ENCODE peak calls at places on chromosomes 3 and 15, in six cellular contexts. Q is K562, X is A549, A is HepG2, G is NB4, D is GM12878. N is an unnamed sample.

GRCh38 chr15:54618120-54618519 is 578.6 kb downstream of the RSL24D1 start:
- DNase-seq in Q (no peak), X (no peak), A (peak), G (no peak), D (no peak), N (no peak)

GRCh38 chr3:122005033-122005565 is 16.9 kb downstream of the ILDR1 start:
- DNase-seq in Q (peak), X (no peak), A (no peak), G (peak), D (peak), N (no peak)

GRCh38 chr3:98556164-98557130 is 24.7 kb downstream of the GPR15 start:
- DNase-seq in Q (no peak), X (no peak), A (no peak), G (no peak), D (peak), N (no peak)

GRCh38 chr15:68609618-68610017 is 30.8 kb downstream of the CORO2B start:
- DNase-seq in Q (no peak), X (no peak), A (no peak), G (peak), D (no peak), N (no peak)

GRCh38 chr3:64308931-64309330 is 83.7 kb upstream of the PRICKLE2 start:
- DNase-seq in Q (no peak), X (no peak), A (no peak), G (no peak), D (no peak), N (no peak)

GRCh38 chr3:179146911-179147570 is 1.1 kb upstream of the PIK3CA start:
- DNase-seq in Q (peak), X (peak), A (peak), G (peak), D (peak), N (peak)

GRCh38 chr15:68616397-68616796 is 37.6 kb downstream of the CORO2B start:
- DNase-seq in Q (no peak), X (no peak), A (no peak), G (peak), D (no peak), N (no peak)

GRCh38 chr15:57772223-57772957 is 65.9 kb downstream of the POLR2M start:
- DNase-seq in Q (no peak), X (no peak), A (no peak), G (peak), D (no peak), N (no peak)

GRCh38 chr3:100993309-100993708 is at the start of gene ABI3BP:
- DNase-seq in Q (no peak), X (peak), A (no peak), G (peak), D (no peak), N (peak)

GRCh38 chr3:87413821-87414220 is 137.4 kb upstream of the POU1F1 start:
- DNase-seq in Q (no peak), X (no peak), A (no peak), G (no peak), D (no peak), N (no peak)

GRCh38 chr3:61530355-61530754 is 31.0 kb upstream of the PTPRG start:
- DNase-seq in Q (no peak), X (no peak), A (peak), G (peak), D (no peak), N (peak)

GRCh38 chr3:112778298-112779008 is 68.2 kb downstream of the CD200R1L start:
- DNase-seq in Q (no peak), X (no peak), A (no peak), G (peak), D (no peak), N (no peak)

GRCh38 chr15:100635406-100636071 is 33.1 kb downstream of the ASB7 start:
- DNase-seq in Q (no peak), X (no peak), A (no peak), G (no peak), D (no peak), N (peak)

GRCh38 chr15:67732994-67733393 is 92.3 kb upstream of the SKOR1 start:
- DNase-seq in Q (no peak), X (no peak), A (no peak), G (no peak), D (no peak), N (no peak)

GRCh38 chr3:59759298-59760169 is 709.7 kb upstream of the CFAP20DC start:
- DNase-seq in Q (no peak), X (no peak), A (peak), G (no peak), D (no peak), N (no peak)
- TF ChIP-seq MYC in Q (no peak), X (no peak), A (no peak), G (no peak), D (no peak), N (no peak)

GRCh38 chr3:131026321-131027151 is at the start of the genes ASTE1 and NEK11:
- DNase-seq in Q (peak), X (peak), A (peak), G (peak), D (peak), N (peak)
- TF ChIP-seq POLR2A in Q (peak), X (peak), A (peak), G (peak), D (peak), N (peak)

GRCh38 chr3:106842151-106842550 is 535.1 kb upstream of the CCDC54 start:
- DNase-seq in Q (no peak), X (no peak), A (no peak), G (no peak), D (no peak), N (no peak)
- TF ChIP-seq MYC in Q (no peak), X (no peak), A (no peak), G (no peak), D (no peak), N (no peak)

GRCh38 chr3:48244462-48244861 is 3.6 kb downstream of the ZNF589 start:
- DNase-seq in Q (no peak), X (no peak), A (no peak), G (no peak), D (no peak), N (no peak)

GRCh38 chr3:48243886-48244285 is 3.0 kb downstream of the ZNF589 start:
- DNase-seq in Q (no peak), X (no peak), A (no peak), G (no peak), D (no peak), N (no peak)

GRCh38 chr3:48240000-48240710 is 749 bp upstream of the ZNF589 start:
- DNase-seq in Q (no peak), X (no peak), A (no peak), G (no peak), D (no peak), N (no peak)

GRCh38 chr3:48238506-48239085 is 2.3 kb upstream of the ZNF589 start:
- DNase-seq in Q (no peak), X (no peak), A (no peak), G (no peak), D (no peak), N (no peak)

DNA sequence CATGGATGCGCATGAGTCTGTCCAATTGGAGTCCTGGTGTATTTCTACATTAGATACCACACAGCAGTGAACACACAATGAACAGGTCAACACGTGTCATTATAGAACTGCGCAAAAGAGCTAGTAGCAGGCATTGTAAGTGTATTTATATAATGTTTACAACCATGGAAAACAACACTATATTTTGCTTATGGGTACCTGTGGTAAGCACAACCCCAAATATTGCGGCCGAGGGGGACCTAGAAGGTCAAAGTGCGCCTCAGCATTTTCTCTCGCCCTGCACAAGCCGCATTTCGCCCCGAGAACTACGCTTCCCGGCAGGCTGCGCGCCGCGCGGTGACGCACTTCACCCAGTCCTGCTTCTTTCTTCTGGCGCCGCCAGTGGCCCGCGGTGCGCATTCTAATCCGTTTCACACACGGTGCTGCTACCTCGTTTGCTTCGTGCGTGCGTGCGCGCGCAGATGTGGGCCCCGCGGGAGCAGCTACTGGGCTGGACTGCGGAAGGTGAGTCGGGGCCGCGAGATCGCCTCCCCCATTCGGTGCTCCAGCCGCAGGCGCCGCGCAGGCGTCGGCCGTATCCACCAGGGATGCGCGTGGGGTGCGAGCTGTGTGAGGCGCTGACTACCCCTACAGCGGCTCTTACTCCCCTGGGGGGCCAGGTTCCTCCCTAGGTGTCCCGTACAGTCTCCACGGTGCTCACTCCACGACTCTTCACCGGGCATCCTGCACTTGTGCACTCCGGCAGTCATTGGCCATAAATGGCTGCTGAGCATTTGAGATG is at the start of gene ZNF589:
- DNase-seq in Q (peak), X (peak), A (peak), G (peak), D (peak), N (peak)
- TF ChIP-seq POLR2A in Q (peak), X (peak), A (peak), G (peak), D (peak), N (peak)

DNA sequence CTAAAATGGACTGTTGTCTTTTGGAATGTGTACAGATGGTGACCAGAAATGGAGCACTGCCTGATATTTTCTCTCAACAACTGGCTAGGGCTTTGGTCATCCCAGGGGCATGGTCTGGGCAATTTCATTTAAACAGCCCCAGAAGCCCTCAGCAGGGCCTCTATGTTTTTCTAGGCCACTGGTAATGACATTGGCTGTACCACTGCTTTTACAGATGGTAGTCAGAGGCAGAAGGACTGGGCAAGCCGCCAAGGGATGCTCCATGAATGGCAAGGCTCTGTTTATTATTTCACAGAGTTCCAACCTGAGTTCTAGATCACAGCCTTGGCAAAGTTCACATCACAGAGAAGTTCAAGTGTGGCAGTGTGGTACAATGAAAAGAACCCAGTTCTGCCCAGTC is 37.0 kb upstream of the LMCD1 start:
- DNase-seq in Q (no peak), X (no peak), A (no peak), G (no peak), D (no peak), N (no peak)
- TF ChIP-seq MYC in Q (no peak), X (no peak), A (no peak), G (no peak), D (no peak), N (no peak)

GRCh38 chr3:49553690-49554634 is at the start of gene BSN:
- DNase-seq in Q (peak), X (peak), A (peak), G (peak), D (peak), N (peak)
- TF ChIP-seq POLR2A in Q (peak), X (peak), A (peak), G (no peak), D (no peak), N (no peak)

DNA sequence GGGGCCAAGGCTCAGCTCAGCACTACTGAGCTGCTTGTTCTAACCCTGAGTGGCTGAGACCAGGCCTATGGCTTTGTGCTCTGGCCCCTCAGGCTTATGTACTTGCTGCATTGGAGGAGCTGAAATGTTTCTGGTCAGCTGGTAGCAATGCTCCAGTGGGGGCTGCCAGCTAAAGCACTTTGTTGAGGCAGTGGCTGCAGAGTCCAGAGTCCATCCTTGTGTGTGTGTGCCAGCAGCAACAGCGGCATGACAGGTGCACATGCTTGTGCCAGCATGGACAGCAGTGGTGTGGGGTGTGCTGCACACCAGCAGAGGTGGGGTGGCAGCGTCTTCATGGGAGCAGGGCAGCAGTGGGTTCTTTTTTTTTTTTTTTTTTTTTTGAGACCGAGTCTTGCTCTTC is 169.1 kb downstream of the VPS8 start:
- DNase-seq in Q (no peak), X (no peak), A (peak), G (no peak), D (no peak), N (no peak)
- TF ChIP-seq MYC in Q (no peak), X (no peak), A (peak), G (no peak), D (no peak), N (no peak)

GRCh38 chr15:90814193-90814811 is 54.1 kb upstream of the FURIN start:
- DNase-seq in Q (no peak), X (no peak), A (no peak), G (no peak), D (no peak), N (no peak)
- TF ChIP-seq POLR2A in Q (no peak), X (no peak), A (no peak), G (no peak), D (peak), N (no peak)

N was measured in endothelial cell of umbilical vein.